ENCODE peak calls at places on chromosomes 7 and 10, in five cellular contexts. One of them, this sample, is unnamed.

GRCh38 chr7:35869810-35870209 is 69.0 kb downstream of the SEPTIN7 start:
- DNase-seq in stomach: no peak
- DNase-seq in endothelial cell: no peak
- DNase-seq in Calu3: no peak
- DNase-seq in NB4: no peak
- DNase-seq in this sample: no peak

GRCh38 chr7:5525271-5526189 is 101.9 kb upstream of the TNRC18 start:
- DNase-seq in Calu3: peak
- DNase-seq in endothelial cell: no peak
- DNase-seq in NB4: peak
- DNase-seq in stomach: peak
- DNase-seq in this sample: no peak

GRCh38 chr7:157518514-157519175 is 181.8 kb downstream of the DNAJB6 start:
- DNase-seq in stomach: no peak
- DNase-seq in NB4: no peak
- DNase-seq in endothelial cell: no peak
- DNase-seq in Calu3: no peak
- DNase-seq in this sample: no peak

GRCh38 chr7:159113056-159113455 is 31.6 kb downstream of the VIPR2 start:
- DNase-seq in NB4: no peak
- DNase-seq in Calu3: no peak
- DNase-seq in stomach: no peak
- DNase-seq in endothelial cell: no peak
- DNase-seq in this sample: no peak

GRCh38 chr7:130875265-130875741 is 141.3 kb upstream of the KLF14 start:
- DNase-seq in NB4: peak
- DNase-seq in stomach: peak
- DNase-seq in Calu3: peak
- DNase-seq in endothelial cell: peak
- DNase-seq in this sample: peak

GRCh38 chr10:116742367-116743265 is at the start of gene HSPA12A:
- DNase-seq in stomach: peak
- DNase-seq in NB4: peak
- DNase-seq in Calu3: peak
- DNase-seq in endothelial cell: peak
- DNase-seq in this sample: peak

GRCh38 chr7:130903358-130903974 is 169.5 kb upstream of the KLF14 start:
- DNase-seq in endothelial cell: no peak
- DNase-seq in NB4: no peak
- DNase-seq in stomach: no peak
- DNase-seq in Calu3: no peak
- DNase-seq in this sample: no peak

GRCh38 chr7:64618785-64619456 is 47.0 kb upstream of the ZNF107 start:
- DNase-seq in endothelial cell: peak
- DNase-seq in Calu3: peak
- DNase-seq in NB4: peak
- DNase-seq in stomach: no peak
- DNase-seq in this sample: no peak

GRCh38 chr10:43140414-43140813 is 2.2 kb downstream of the CSGALNACT2 start:
- DNase-seq in endothelial cell: no peak
- DNase-seq in stomach: no peak
- DNase-seq in NB4: peak
- DNase-seq in Calu3: no peak
- DNase-seq in this sample: no peak

GRCh38 chr10:58704226-58705200 is 191.8 kb downstream of the BICC1 start:
- DNase-seq in Calu3: no peak
- DNase-seq in stomach: no peak
- DNase-seq in NB4: no peak
- DNase-seq in endothelial cell: no peak
- DNase-seq in this sample: no peak

GRCh38 chr7:54831644-54832095 is 72.7 kb upstream of the SEC61G start:
- DNase-seq in NB4: peak
- DNase-seq in stomach: no peak
- DNase-seq in Calu3: peak
- DNase-seq in endothelial cell: no peak
- DNase-seq in this sample: no peak

GRCh38 chr7:45983720-45984032 is 62.6 kb upstream of the IGFBP3 start:
- DNase-seq in NB4: no peak
- DNase-seq in endothelial cell: no peak
- DNase-seq in Calu3: no peak
- DNase-seq in stomach: no peak
- DNase-seq in this sample: no peak

GRCh38 chr7:69962077-69962855 is 364.0 kb downstream of the AUTS2 start:
- DNase-seq in endothelial cell: no peak
- DNase-seq in stomach: peak
- DNase-seq in NB4: no peak
- DNase-seq in Calu3: no peak
- DNase-seq in this sample: no peak

GRCh38 chr7:95478139-95479037 is 7.4 kb upstream of the ASB4 start:
- DNase-seq in endothelial cell: peak
- DNase-seq in NB4: peak
- DNase-seq in stomach: no peak
- DNase-seq in Calu3: peak
- DNase-seq in this sample: no peak

GRCh38 chr7:39617010-39617409 is 6.4 kb upstream of the RALA start:
- DNase-seq in NB4: no peak
- DNase-seq in Calu3: no peak
- DNase-seq in stomach: no peak
- DNase-seq in endothelial cell: no peak
- DNase-seq in this sample: no peak

GRCh38 chr10:121213436-121213835 is 362.3 kb downstream of the WDR11 start:
- DNase-seq in Calu3: no peak
- DNase-seq in NB4: no peak
- DNase-seq in stomach: no peak
- DNase-seq in endothelial cell: no peak
- DNase-seq in this sample: no peak

GRCh38 chr10:27685686-27686085 is 59.9 kb downstream of the MKX start:
- DNase-seq in stomach: no peak
- DNase-seq in endothelial cell: no peak
- DNase-seq in NB4: no peak
- DNase-seq in Calu3: no peak
- DNase-seq in this sample: no peak

GRCh38 chr10:47024399-47025252 is 113.4 kb downstream of the PTPN20 start:
- DNase-seq in endothelial cell: peak
- DNase-seq in NB4: peak
- DNase-seq in Calu3: peak
- DNase-seq in stomach: peak
- DNase-seq in this sample: peak

GRCh38 chr10:117461766-117462423 is 80.7 kb upstream of the EMX2 start:
- DNase-seq in stomach: no peak
- DNase-seq in endothelial cell: no peak
- DNase-seq in Calu3: peak
- DNase-seq in NB4: peak
- DNase-seq in this sample: no peak

GRCh38 chr10:89793649-89794254 is 92.4 kb downstream of the KIF20B start:
- DNase-seq in stomach: no peak
- DNase-seq in Calu3: peak
- DNase-seq in endothelial cell: peak
- DNase-seq in NB4: peak
- DNase-seq in this sample: no peak

GRCh38 chr10:856405-857157 is 74.9 kb downstream of the LARP4B start:
- DNase-seq in stomach: no peak
- DNase-seq in endothelial cell: no peak
- DNase-seq in Calu3: no peak
- DNase-seq in NB4: no peak
- DNase-seq in this sample: no peak

GRCh38 chr10:36634916-36635315 is 490.5 kb upstream of the ANKRD30A start:
- DNase-seq in NB4: no peak
- DNase-seq in stomach: no peak
- DNase-seq in Calu3: no peak
- DNase-seq in endothelial cell: no peak
- DNase-seq in this sample: no peak

DNA sequence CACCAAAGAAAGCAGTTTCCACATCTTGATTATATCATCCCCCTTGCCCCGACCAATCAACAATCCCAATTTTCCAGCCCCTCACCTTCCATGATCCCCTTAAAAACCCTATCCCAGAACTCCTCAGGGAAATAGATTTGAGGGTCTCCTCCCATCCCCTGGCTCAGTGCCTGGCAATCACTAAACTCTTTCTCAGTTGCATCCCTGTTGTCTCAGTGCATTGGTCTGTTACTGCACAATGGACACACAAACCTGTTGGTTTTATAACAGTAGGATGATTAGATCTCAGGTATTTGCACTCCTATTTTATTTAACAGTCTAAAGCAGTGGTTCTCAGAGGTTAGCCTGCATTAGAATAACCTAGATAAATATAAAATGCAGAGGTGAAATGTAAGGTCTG is 45.2 kb upstream of the RELN start:
- DNase-seq in Calu3: no peak
- DNase-seq in stomach: no peak
- DNase-seq in NB4: no peak
- DNase-seq in endothelial cell: no peak
- DNase-seq in this sample: no peak
- TF ChIP-seq CTCF in Calu3: no peak
- TF ChIP-seq CTCF in stomach: no peak
- TF ChIP-seq CTCF in NB4: no peak
- TF ChIP-seq CTCF in endothelial cell: no peak
- TF ChIP-seq CTCF in this sample: no peak

DNA sequence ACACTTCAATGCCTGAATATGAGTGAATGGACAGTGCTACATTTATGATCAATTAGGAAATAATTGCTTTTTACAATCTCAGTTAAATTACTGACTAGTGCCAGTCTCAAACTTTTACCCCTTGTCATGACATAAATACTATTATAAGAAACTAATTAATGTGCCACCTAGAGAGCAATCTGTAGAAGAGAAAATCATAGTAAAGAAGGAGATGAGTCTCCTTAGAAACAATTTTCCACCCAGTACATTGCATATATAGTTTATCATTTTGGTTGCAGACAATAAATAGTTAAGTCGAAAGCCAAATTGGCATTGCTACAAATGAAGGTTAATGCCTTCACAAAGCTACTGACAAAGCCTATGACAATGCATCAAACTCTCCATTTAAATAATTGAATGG is 68.6 kb downstream of the SLC13A1 start:
- DNase-seq in endothelial cell: no peak
- DNase-seq in Calu3: no peak
- DNase-seq in NB4: no peak
- DNase-seq in stomach: no peak
- DNase-seq in this sample: no peak
- TF ChIP-seq CTCF in endothelial cell: no peak
- TF ChIP-seq CTCF in Calu3: peak
- TF ChIP-seq CTCF in NB4: no peak
- TF ChIP-seq CTCF in stomach: no peak
- TF ChIP-seq CTCF in this sample: no peak

DNA sequence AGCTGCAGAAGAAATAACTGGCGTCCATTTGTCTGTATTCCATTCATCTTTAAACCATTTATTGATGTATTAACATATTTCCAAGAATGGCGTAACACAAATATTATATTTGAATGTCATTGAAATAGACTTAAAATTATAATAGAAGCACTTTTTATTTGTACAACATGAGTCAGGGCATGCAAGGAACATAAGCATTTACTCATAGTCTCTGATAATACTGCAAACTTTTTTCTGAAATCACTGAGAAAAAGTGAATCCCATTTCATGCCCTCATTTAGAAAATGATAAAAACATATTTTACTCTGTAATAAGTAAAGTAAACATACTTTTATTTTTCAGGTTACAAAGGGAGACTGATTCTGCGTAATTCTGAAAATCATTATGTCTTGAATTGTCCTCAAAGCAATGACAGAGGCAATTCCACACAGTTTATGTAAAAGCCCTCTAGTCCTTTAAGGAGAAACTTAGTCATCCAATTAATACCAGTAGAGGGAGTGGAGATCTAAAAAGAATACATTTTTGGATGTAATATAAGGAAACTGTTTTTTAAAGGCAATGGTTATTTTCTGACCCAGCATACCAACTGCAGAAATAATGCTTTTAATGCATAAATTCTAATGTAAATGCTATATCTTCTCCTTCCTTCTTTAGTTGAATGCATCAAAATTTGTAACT is 58.1 kb downstream of the AGMO start:
- DNase-seq in stomach: no peak
- DNase-seq in Calu3: no peak
- DNase-seq in NB4: no peak
- DNase-seq in endothelial cell: no peak
- DNase-seq in this sample: no peak
- TF ChIP-seq CTCF in stomach: no peak
- TF ChIP-seq CTCF in Calu3: peak
- TF ChIP-seq CTCF in NB4: no peak
- TF ChIP-seq CTCF in endothelial cell: no peak
- TF ChIP-seq CTCF in this sample: no peak

GRCh38 chr10:115441907-115442520 is 348.8 kb downstream of the ATRNL1 start:
- DNase-seq in endothelial cell: no peak
- DNase-seq in stomach: no peak
- DNase-seq in Calu3: no peak
- DNase-seq in NB4: no peak
- DNase-seq in this sample: no peak
- TF ChIP-seq CTCF in endothelial cell: peak
- TF ChIP-seq CTCF in stomach: no peak
- TF ChIP-seq CTCF in Calu3: no peak
- TF ChIP-seq CTCF in NB4: peak
- TF ChIP-seq CTCF in this sample: peak

GRCh38 chr10:3043512-3044368 is 23.6 kb upstream of the PFKP start:
- DNase-seq in endothelial cell: peak
- DNase-seq in Calu3: peak
- DNase-seq in stomach: peak
- DNase-seq in NB4: peak
- DNase-seq in this sample: peak

GRCh38 chr10:3047622-3047995 is 19.7 kb upstream of the PFKP start:
- DNase-seq in Calu3: no peak
- DNase-seq in endothelial cell: no peak
- DNase-seq in stomach: no peak
- DNase-seq in NB4: no peak
- DNase-seq in this sample: no peak

GRCh38 chr10:3046941-3047621 is 20.3 kb upstream of the PFKP start:
- DNase-seq in Calu3: no peak
- DNase-seq in NB4: no peak
- DNase-seq in stomach: no peak
- DNase-seq in endothelial cell: no peak
- DNase-seq in this sample: no peak

GRCh38 chr10:3046210-3046779 is 21.1 kb upstream of the PFKP start:
- DNase-seq in Calu3: peak
- DNase-seq in NB4: no peak
- DNase-seq in endothelial cell: no peak
- DNase-seq in stomach: no peak
- DNase-seq in this sample: no peak

DNA sequence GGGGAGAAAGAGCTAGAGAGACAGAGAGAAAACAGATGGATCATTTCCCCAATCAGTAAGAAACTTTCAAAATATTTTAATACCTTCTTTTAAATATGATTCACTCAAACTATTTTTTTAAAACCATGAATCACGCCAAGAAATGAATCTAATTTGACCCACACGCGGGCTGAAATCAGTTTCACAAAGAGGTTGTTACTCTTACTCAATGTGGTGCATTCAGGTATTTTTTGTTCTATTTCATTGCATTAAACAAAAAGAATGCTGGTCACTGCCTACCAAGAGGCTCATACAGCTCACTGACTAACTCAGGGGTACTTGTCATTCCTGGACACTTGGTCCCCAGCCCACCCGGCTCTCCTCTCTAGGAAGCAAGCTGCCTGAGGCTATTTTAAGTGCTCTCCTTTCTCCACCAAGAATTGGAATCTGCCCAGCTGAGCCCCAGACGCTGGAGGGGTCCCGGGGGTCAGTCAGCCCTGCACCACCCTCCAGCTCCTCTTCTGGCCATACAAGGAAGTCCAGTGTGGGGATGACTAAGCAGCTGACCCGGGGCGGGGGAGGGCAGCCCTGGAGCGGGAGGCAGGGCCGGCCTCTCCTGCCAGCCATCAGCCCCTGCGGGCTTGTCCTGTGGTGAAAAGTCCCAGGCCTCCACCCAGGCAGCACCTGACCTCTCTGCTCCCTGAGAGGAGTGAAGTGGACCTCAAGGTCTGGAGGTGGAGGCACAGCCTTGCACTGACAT is 21.7 kb upstream of the PFKP start:
- DNase-seq in NB4: no peak
- DNase-seq in endothelial cell: peak
- DNase-seq in stomach: peak
- DNase-seq in Calu3: peak
- DNase-seq in this sample: peak
- TF ChIP-seq CTCF in NB4: no peak
- TF ChIP-seq CTCF in endothelial cell: no peak
- TF ChIP-seq CTCF in stomach: no peak
- TF ChIP-seq CTCF in Calu3: no peak
- TF ChIP-seq CTCF in this sample: peak

This sample was measured in glutamatergic neuron.